ENCODE peak calls at places on chromosome 20, in eight cellular contexts. One of them, this sample, is unnamed.
A peak's percentile ranks its signal among the peaks of the same experiment; 100 is the strongest.

GRCh38 chr20:32877507-32877906 is 18.8 kb downstream of the EFCAB8 start:
- DNase-seq in NAMALWA: no peak
- DNase-seq in NCI-H2081: no peak
- DNase-seq in T-helper 2 cell treated with Interferon-gamma antibody and Interleukin-4, amounts not matched to agents 5 μg/mL and 100 μg/mL, for 36 hours: no peak
- DNase-seq in osteocyte: no peak
- DNase-seq in GM20000: no peak
- DNase-seq in HS-5: no peak
- DNase-seq in fibroblast of lung: peak; percentile 53
- DNase-seq in this sample: no peak

GRCh38 chr20:33075281-33075680 is 4.2 kb upstream of the BPIFB4 start:
- DNase-seq in NAMALWA: no peak
- DNase-seq in NCI-H2081: no peak
- DNase-seq in T-helper 2 cell treated with Interferon-gamma antibody and Interleukin-4, amounts not matched to agents 5 μg/mL and 100 μg/mL, for 36 hours: no peak
- DNase-seq in osteocyte: no peak
- DNase-seq in GM20000: no peak
- DNase-seq in HS-5: no peak
- DNase-seq in fibroblast of lung: no peak
- DNase-seq in this sample: no peak

GRCh38 chr20:5369622-5370021 is 52.9 kb upstream of the PROKR2 start:
- DNase-seq in NAMALWA: no peak
- DNase-seq in NCI-H2081: no peak
- DNase-seq in T-helper 2 cell treated with Interferon-gamma antibody and Interleukin-4, amounts not matched to agents 5 μg/mL and 100 μg/mL, for 36 hours: no peak
- DNase-seq in osteocyte: no peak
- DNase-seq in GM20000: no peak
- DNase-seq in HS-5: no peak
- DNase-seq in fibroblast of lung: no peak
- DNase-seq in this sample: no peak

GRCh38 chr20:31934968-31935764 is 16.7 kb downstream of the PDRG1 start:
- DNase-seq in NAMALWA: peak; percentile 47
- DNase-seq in NCI-H2081: no peak
- DNase-seq in T-helper 2 cell treated with Interferon-gamma antibody and Interleukin-4, amounts not matched to agents 5 μg/mL and 100 μg/mL, for 36 hours: no peak
- DNase-seq in osteocyte: no peak
- DNase-seq in GM20000: no peak
- DNase-seq in HS-5: no peak
- DNase-seq in fibroblast of lung: no peak
- DNase-seq in this sample: no peak

GRCh38 chr20:63944078-63944941 is 11.9 kb downstream of the UCKL1 start:
- DNase-seq in NAMALWA: no peak
- DNase-seq in NCI-H2081: no peak
- DNase-seq in T-helper 2 cell treated with Interferon-gamma antibody and Interleukin-4, amounts not matched to agents 5 μg/mL and 100 μg/mL, for 36 hours: no peak
- DNase-seq in osteocyte: no peak
- DNase-seq in GM20000: no peak
- DNase-seq in HS-5: no peak
- DNase-seq in fibroblast of lung: no peak
- DNase-seq in this sample: no peak

GRCh38 chr20:63553933-63554290 is at the start of gene FNDC11:
- DNase-seq in NAMALWA: peak; percentile 73
- DNase-seq in NCI-H2081: no peak
- DNase-seq in T-helper 2 cell treated with Interferon-gamma antibody and Interleukin-4, amounts not matched to agents 5 μg/mL and 100 μg/mL, for 36 hours: peak; percentile 49
- DNase-seq in osteocyte: no peak
- DNase-seq in GM20000: peak; percentile 74
- DNase-seq in HS-5: no peak
- DNase-seq in fibroblast of lung: no peak
- DNase-seq in this sample: peak; percentile 73

GRCh38 chr20:11457476-11457875 is 460.2 kb upstream of the BTBD3 start:
- DNase-seq in NAMALWA: no peak
- DNase-seq in NCI-H2081: no peak
- DNase-seq in T-helper 2 cell treated with Interferon-gamma antibody and Interleukin-4, amounts not matched to agents 5 μg/mL and 100 μg/mL, for 36 hours: no peak
- DNase-seq in osteocyte: no peak
- DNase-seq in GM20000: no peak
- DNase-seq in HS-5: no peak
- DNase-seq in fibroblast of lung: peak; percentile 84
- DNase-seq in this sample: peak; percentile 11

GRCh38 chr20:11235058-11235457 is 561.3 kb upstream of the JAG1 start:
- DNase-seq in NAMALWA: no peak
- DNase-seq in NCI-H2081: no peak
- DNase-seq in T-helper 2 cell treated with Interferon-gamma antibody and Interleukin-4, amounts not matched to agents 5 μg/mL and 100 μg/mL, for 36 hours: no peak
- DNase-seq in osteocyte: no peak
- DNase-seq in GM20000: no peak
- DNase-seq in HS-5: peak; percentile 35
- DNase-seq in fibroblast of lung: peak; percentile 92
- DNase-seq in this sample: peak; percentile 73

GRCh38 chr20:32236048-32236533 is 28.4 kb downstream of the POFUT1 start:
- DNase-seq in NAMALWA: no peak
- DNase-seq in NCI-H2081: no peak
- DNase-seq in T-helper 2 cell treated with Interferon-gamma antibody and Interleukin-4, amounts not matched to agents 5 μg/mL and 100 μg/mL, for 36 hours: no peak
- DNase-seq in osteocyte: no peak
- DNase-seq in GM20000: no peak
- DNase-seq in HS-5: no peak
- DNase-seq in fibroblast of lung: no peak
- DNase-seq in this sample: no peak

GRCh38 chr20:49344975-49345374 is 67.1 kb upstream of the ZNFX1 start:
- DNase-seq in NAMALWA: no peak
- DNase-seq in NCI-H2081: no peak
- DNase-seq in T-helper 2 cell treated with Interferon-gamma antibody and Interleukin-4, amounts not matched to agents 5 μg/mL and 100 μg/mL, for 36 hours: no peak
- DNase-seq in osteocyte: peak; percentile 89
- DNase-seq in GM20000: no peak
- DNase-seq in HS-5: peak; percentile 100
- DNase-seq in fibroblast of lung: peak; percentile 97
- DNase-seq in this sample: peak; percentile 74

GRCh38 chr20:10481671-10482070 is 46.6 kb downstream of the SLX4IP start:
- DNase-seq in NAMALWA: no peak
- DNase-seq in NCI-H2081: no peak
- DNase-seq in T-helper 2 cell treated with Interferon-gamma antibody and Interleukin-4, amounts not matched to agents 5 μg/mL and 100 μg/mL, for 36 hours: no peak
- DNase-seq in osteocyte: no peak
- DNase-seq in GM20000: no peak
- DNase-seq in HS-5: no peak
- DNase-seq in fibroblast of lung: no peak
- DNase-seq in this sample: no peak

GRCh38 chr20:47674145-47674544 is 111.1 kb downstream of the SULF2 start:
- DNase-seq in NAMALWA: no peak
- DNase-seq in NCI-H2081: no peak
- DNase-seq in T-helper 2 cell treated with Interferon-gamma antibody and Interleukin-4, amounts not matched to agents 5 μg/mL and 100 μg/mL, for 36 hours: no peak
- DNase-seq in osteocyte: no peak
- DNase-seq in GM20000: no peak
- DNase-seq in HS-5: no peak
- DNase-seq in fibroblast of lung: no peak
- DNase-seq in this sample: no peak

GRCh38 chr20:6697228-6697972 is 70.1 kb upstream of the BMP2 start:
- DNase-seq in NAMALWA: no peak
- DNase-seq in NCI-H2081: no peak
- DNase-seq in T-helper 2 cell treated with Interferon-gamma antibody and Interleukin-4, amounts not matched to agents 5 μg/mL and 100 μg/mL, for 36 hours: no peak
- DNase-seq in osteocyte: no peak
- DNase-seq in GM20000: no peak
- DNase-seq in HS-5: no peak
- DNase-seq in fibroblast of lung: no peak
- DNase-seq in this sample: no peak

GRCh38 chr20:32965581-32966373 is 38.5 kb downstream of the SUN5 start:
- DNase-seq in NAMALWA: no peak
- DNase-seq in NCI-H2081: no peak
- DNase-seq in T-helper 2 cell treated with Interferon-gamma antibody and Interleukin-4, amounts not matched to agents 5 μg/mL and 100 μg/mL, for 36 hours: peak; percentile 7
- DNase-seq in osteocyte: peak; percentile 73
- DNase-seq in GM20000: no peak
- DNase-seq in HS-5: no peak
- DNase-seq in fibroblast of lung: no peak
- DNase-seq in this sample: no peak

GRCh38 chr20:33649201-33649631 is 12.9 kb upstream of the C20orf144 start:
- DNase-seq in NAMALWA: no peak
- DNase-seq in NCI-H2081: peak; percentile 19
- DNase-seq in T-helper 2 cell treated with Interferon-gamma antibody and Interleukin-4, amounts not matched to agents 5 μg/mL and 100 μg/mL, for 36 hours: no peak
- DNase-seq in osteocyte: no peak
- DNase-seq in GM20000: no peak
- DNase-seq in HS-5: no peak
- DNase-seq in fibroblast of lung: no peak
- DNase-seq in this sample: no peak

GRCh38 chr20:10985536-10985935 is 311.7 kb upstream of the JAG1 start:
- DNase-seq in NAMALWA: no peak
- DNase-seq in NCI-H2081: no peak
- DNase-seq in T-helper 2 cell treated with Interferon-gamma antibody and Interleukin-4, amounts not matched to agents 5 μg/mL and 100 μg/mL, for 36 hours: no peak
- DNase-seq in osteocyte: no peak
- DNase-seq in GM20000: no peak
- DNase-seq in HS-5: no peak
- DNase-seq in fibroblast of lung: peak; percentile 70
- DNase-seq in this sample: peak; percentile 64

GRCh38 chr20:59958626-59959025 is 403 bp downstream of the CDH26 start:
- DNase-seq in NAMALWA: no peak
- DNase-seq in NCI-H2081: no peak
- DNase-seq in T-helper 2 cell treated with Interferon-gamma antibody and Interleukin-4, amounts not matched to agents 5 μg/mL and 100 μg/mL, for 36 hours: no peak
- DNase-seq in osteocyte: no peak
- DNase-seq in GM20000: no peak
- DNase-seq in HS-5: no peak
- DNase-seq in fibroblast of lung: no peak
- DNase-seq in this sample: no peak

GRCh38 chr20:4090756-4091331 is 75.5 kb upstream of the RNF24 start:
- DNase-seq in NAMALWA: no peak
- DNase-seq in NCI-H2081: no peak
- DNase-seq in T-helper 2 cell treated with Interferon-gamma antibody and Interleukin-4, amounts not matched to agents 5 μg/mL and 100 μg/mL, for 36 hours: no peak
- DNase-seq in osteocyte: peak; percentile 70
- DNase-seq in GM20000: no peak
- DNase-seq in HS-5: peak; percentile 74
- DNase-seq in fibroblast of lung: peak; percentile 80
- DNase-seq in this sample: peak; percentile 98

GRCh38 chr20:58647162-58647813 is 3.8 kb upstream of the STX16 start:
- DNase-seq in NAMALWA: peak; percentile 20
- DNase-seq in NCI-H2081: no peak
- DNase-seq in T-helper 2 cell treated with Interferon-gamma antibody and Interleukin-4, amounts not matched to agents 5 μg/mL and 100 μg/mL, for 36 hours: no peak
- DNase-seq in osteocyte: peak; percentile 44
- DNase-seq in GM20000: no peak
- DNase-seq in HS-5: no peak
- DNase-seq in fibroblast of lung: no peak
- DNase-seq in this sample: no peak

GRCh38 chr20:47765715-47766594 is 19.3 kb downstream of the SULF2 start:
- DNase-seq in NAMALWA: no peak
- DNase-seq in NCI-H2081: no peak
- DNase-seq in T-helper 2 cell treated with Interferon-gamma antibody and Interleukin-4, amounts not matched to agents 5 μg/mL and 100 μg/mL, for 36 hours: no peak
- DNase-seq in osteocyte: no peak
- DNase-seq in GM20000: no peak
- DNase-seq in HS-5: no peak
- DNase-seq in fibroblast of lung: peak; percentile 72
- DNase-seq in this sample: peak; percentile 24

GRCh38 chr20:22866757-22867425 is 168.2 kb upstream of the SSTR4 start:
- DNase-seq in NAMALWA: no peak
- DNase-seq in NCI-H2081: no peak
- DNase-seq in T-helper 2 cell treated with Interferon-gamma antibody and Interleukin-4, amounts not matched to agents 5 μg/mL and 100 μg/mL, for 36 hours: no peak
- DNase-seq in osteocyte: no peak
- DNase-seq in GM20000: no peak
- DNase-seq in HS-5: no peak
- DNase-seq in fibroblast of lung: no peak
- DNase-seq in this sample: peak; percentile 28

GRCh38 chr20:5171790-5172164 is 45.0 kb downstream of the CDS2 start:
- DNase-seq in NAMALWA: no peak
- DNase-seq in NCI-H2081: no peak
- DNase-seq in T-helper 2 cell treated with Interferon-gamma antibody and Interleukin-4, amounts not matched to agents 5 μg/mL and 100 μg/mL, for 36 hours: no peak
- DNase-seq in osteocyte: no peak
- DNase-seq in GM20000: no peak
- DNase-seq in HS-5: no peak
- DNase-seq in fibroblast of lung: no peak
- DNase-seq in this sample: no peak

GRCh38 chr20:61933951-61934715 is 131.5 kb downstream of the TAF4 start:
- DNase-seq in NAMALWA: no peak
- DNase-seq in NCI-H2081: no peak
- DNase-seq in T-helper 2 cell treated with Interferon-gamma antibody and Interleukin-4, amounts not matched to agents 5 μg/mL and 100 μg/mL, for 36 hours: no peak
- DNase-seq in osteocyte: no peak
- DNase-seq in GM20000: no peak
- DNase-seq in HS-5: no peak
- DNase-seq in fibroblast of lung: no peak
- DNase-seq in this sample: no peak

GRCh38 chr20:2692036-2692885 is at the start of gene EBF4:
- DNase-seq in NAMALWA: no peak
- DNase-seq in NCI-H2081: no peak
- DNase-seq in T-helper 2 cell treated with Interferon-gamma antibody and Interleukin-4, amounts not matched to agents 5 μg/mL and 100 μg/mL, for 36 hours: peak; percentile 23
- DNase-seq in osteocyte: no peak
- DNase-seq in GM20000: peak; percentile 86
- DNase-seq in HS-5: no peak
- DNase-seq in fibroblast of lung: peak; percentile 13
- DNase-seq in this sample: peak; percentile 26

GRCh38 chr20:42483694-42484303 is 705.9 kb downstream of the PTPRT start:
- DNase-seq in NAMALWA: peak; percentile 67
- DNase-seq in NCI-H2081: no peak
- DNase-seq in T-helper 2 cell treated with Interferon-gamma antibody and Interleukin-4, amounts not matched to agents 5 μg/mL and 100 μg/mL, for 36 hours: no peak
- DNase-seq in osteocyte: no peak
- DNase-seq in GM20000: no peak
- DNase-seq in HS-5: no peak
- DNase-seq in fibroblast of lung: no peak
- DNase-seq in this sample: no peak

GRCh38 chr20:49685161-49685601 is 28.5 kb downstream of the B4GALT5 start:
- DNase-seq in NAMALWA: no peak
- DNase-seq in NCI-H2081: no peak
- DNase-seq in T-helper 2 cell treated with Interferon-gamma antibody and Interleukin-4, amounts not matched to agents 5 μg/mL and 100 μg/mL, for 36 hours: no peak
- DNase-seq in osteocyte: no peak
- DNase-seq in GM20000: no peak
- DNase-seq in HS-5: no peak
- DNase-seq in fibroblast of lung: no peak
- DNase-seq in this sample: no peak

GRCh38 chr20:41407617-41408016 is 41.0 kb upstream of the EMILIN3 start:
- DNase-seq in NAMALWA: no peak
- DNase-seq in NCI-H2081: no peak
- DNase-seq in T-helper 2 cell treated with Interferon-gamma antibody and Interleukin-4, amounts not matched to agents 5 μg/mL and 100 μg/mL, for 36 hours: no peak
- DNase-seq in osteocyte: no peak
- DNase-seq in GM20000: no peak
- DNase-seq in HS-5: no peak
- DNase-seq in fibroblast of lung: no peak
- DNase-seq in this sample: no peak

GRCh38 chr20:16539280-16539679 is 34.0 kb downstream of the KIF16B start:
- DNase-seq in NAMALWA: no peak
- DNase-seq in NCI-H2081: no peak
- DNase-seq in T-helper 2 cell treated with Interferon-gamma antibody and Interleukin-4, amounts not matched to agents 5 μg/mL and 100 μg/mL, for 36 hours: no peak
- DNase-seq in osteocyte: no peak
- DNase-seq in GM20000: no peak
- DNase-seq in HS-5: no peak
- DNase-seq in fibroblast of lung: no peak
- DNase-seq in this sample: peak; percentile 42

GRCh38 chr20:43731469-43731868 is 4.7 kb upstream of the GTSF1L start:
- DNase-seq in NAMALWA: no peak
- DNase-seq in NCI-H2081: no peak
- DNase-seq in T-helper 2 cell treated with Interferon-gamma antibody and Interleukin-4, amounts not matched to agents 5 μg/mL and 100 μg/mL, for 36 hours: no peak
- DNase-seq in osteocyte: no peak
- DNase-seq in GM20000: no peak
- DNase-seq in HS-5: no peak
- DNase-seq in fibroblast of lung: peak; percentile 81
- DNase-seq in this sample: peak; percentile 64

GRCh38 chr20:38231786-38232130 is 28.8 kb downstream of the KIAA1755 start:
- DNase-seq in NAMALWA: no peak
- DNase-seq in NCI-H2081: no peak
- DNase-seq in T-helper 2 cell treated with Interferon-gamma antibody and Interleukin-4, amounts not matched to agents 5 μg/mL and 100 μg/mL, for 36 hours: no peak
- DNase-seq in osteocyte: no peak
- DNase-seq in GM20000: no peak
- DNase-seq in HS-5: no peak
- DNase-seq in fibroblast of lung: peak; percentile 71
- DNase-seq in this sample: peak; percentile 70